ENCODE peak calls at places on chromosomes 16 and 17, in ten cellular contexts. One of them, this sample, is unnamed.

GRCh38 chr16:3038896-3039295 is 2.2 kb upstream of the BICDL2 start:
- DNase-seq in fibroblast of the aortic adventitia: no peak
- DNase-seq in sigmoid colon: no peak
- DNase-seq in endothelial cell: no peak
- DNase-seq in HT1080: no peak
- DNase-seq in mucosa of gallbladder: no peak
- DNase-seq in CD4-positive, alpha-beta memory T cell: no peak
- DNase-seq in astrocyte of the hippocampus: no peak
- DNase-seq in lung: no peak
- DNase-seq in ELR: no peak
- DNase-seq in this sample: no peak

GRCh38 chr16:26816885-26817571 is 249.7 kb upstream of the C16orf82 start:
- DNase-seq in astrocyte of the hippocampus: no peak
- DNase-seq in CD4-positive, alpha-beta memory T cell: no peak
- DNase-seq in endothelial cell: no peak
- DNase-seq in ELR: peak; percentile 61
- DNase-seq in mucosa of gallbladder: no peak
- DNase-seq in HT1080: peak; percentile 82
- DNase-seq in fibroblast of the aortic adventitia: no peak
- DNase-seq in sigmoid colon: no peak
- DNase-seq in lung: no peak
- DNase-seq in this sample: no peak

GRCh38 chr16:19696312-19696711 is 21.7 kb downstream of the KNOP1 start:
- DNase-seq in fibroblast of the aortic adventitia: peak; percentile 94
- DNase-seq in mucosa of gallbladder: peak; percentile 86
- DNase-seq in CD4-positive, alpha-beta memory T cell: peak; percentile 65
- DNase-seq in astrocyte of the hippocampus: peak; percentile 96
- DNase-seq in HT1080: peak; percentile 83
- DNase-seq in endothelial cell: no peak
- DNase-seq in ELR: peak; percentile 73
- DNase-seq in lung: peak; percentile 78
- DNase-seq in sigmoid colon: peak; percentile 90
- DNase-seq in this sample: no peak

GRCh38 chr17:9676742-9677387 is 31.5 kb downstream of the USP43 start:
- DNase-seq in endothelial cell: no peak
- DNase-seq in ELR: peak; percentile 83
- DNase-seq in mucosa of gallbladder: no peak
- DNase-seq in sigmoid colon: no peak
- DNase-seq in HT1080: peak; percentile 97
- DNase-seq in CD4-positive, alpha-beta memory T cell: no peak
- DNase-seq in astrocyte of the hippocampus: peak; percentile 77
- DNase-seq in lung: no peak
- DNase-seq in fibroblast of the aortic adventitia: no peak
- DNase-seq in this sample: no peak

GRCh38 chr16:57358527-57359095 is at the start of gene CCL22:
- DNase-seq in ELR: no peak
- DNase-seq in astrocyte of the hippocampus: no peak
- DNase-seq in HT1080: no peak
- DNase-seq in sigmoid colon: no peak
- DNase-seq in lung: no peak
- DNase-seq in mucosa of gallbladder: no peak
- DNase-seq in CD4-positive, alpha-beta memory T cell: no peak
- DNase-seq in fibroblast of the aortic adventitia: no peak
- DNase-seq in endothelial cell: no peak
- DNase-seq in this sample: no peak

GRCh38 chr17:7313028-7313889 is 1.9 kb downstream of the GPS2 start:
- DNase-seq in sigmoid colon: no peak
- DNase-seq in astrocyte of the hippocampus: no peak
- DNase-seq in fibroblast of the aortic adventitia: no peak
- DNase-seq in mucosa of gallbladder: no peak
- DNase-seq in endothelial cell: no peak
- DNase-seq in ELR: peak; percentile 67
- DNase-seq in CD4-positive, alpha-beta memory T cell: no peak
- DNase-seq in lung: no peak
- DNase-seq in HT1080: peak; percentile 58
- DNase-seq in this sample: no peak

GRCh38 chr17:40425741-40426140 is 8.0 kb upstream of the TOP2A start:
- DNase-seq in astrocyte of the hippocampus: no peak
- DNase-seq in fibroblast of the aortic adventitia: no peak
- DNase-seq in endothelial cell: no peak
- DNase-seq in CD4-positive, alpha-beta memory T cell: no peak
- DNase-seq in sigmoid colon: no peak
- DNase-seq in lung: no peak
- DNase-seq in HT1080: no peak
- DNase-seq in ELR: no peak
- DNase-seq in mucosa of gallbladder: no peak
- DNase-seq in this sample: no peak

GRCh38 chr16:30054959-30055553 is 10.5 kb upstream of the ALDOA start:
- DNase-seq in HT1080: no peak
- DNase-seq in astrocyte of the hippocampus: no peak
- DNase-seq in CD4-positive, alpha-beta memory T cell: peak; percentile 44
- DNase-seq in sigmoid colon: no peak
- DNase-seq in mucosa of gallbladder: peak; percentile 41
- DNase-seq in lung: no peak
- DNase-seq in ELR: peak; percentile 53
- DNase-seq in fibroblast of the aortic adventitia: no peak
- DNase-seq in endothelial cell: peak; percentile 76
- DNase-seq in this sample: peak; percentile 75

GRCh38 chr17:45313927-45314760 is 2.7 kb downstream of the MAP3K14 start:
- DNase-seq in HT1080: no peak
- DNase-seq in lung: no peak
- DNase-seq in sigmoid colon: no peak
- DNase-seq in mucosa of gallbladder: no peak
- DNase-seq in endothelial cell: no peak
- DNase-seq in CD4-positive, alpha-beta memory T cell: no peak
- DNase-seq in fibroblast of the aortic adventitia: no peak
- DNase-seq in ELR: no peak
- DNase-seq in astrocyte of the hippocampus: no peak
- DNase-seq in this sample: no peak

GRCh38 chr16:83797013-83797412 is 10.8 kb upstream of the HSBP1 start:
- DNase-seq in mucosa of gallbladder: no peak
- DNase-seq in lung: no peak
- DNase-seq in CD4-positive, alpha-beta memory T cell: no peak
- DNase-seq in fibroblast of the aortic adventitia: no peak
- DNase-seq in ELR: no peak
- DNase-seq in astrocyte of the hippocampus: no peak
- DNase-seq in endothelial cell: no peak
- DNase-seq in HT1080: no peak
- DNase-seq in sigmoid colon: no peak
- DNase-seq in this sample: no peak

GRCh38 chr17:67639555-67639954 is 78.2 kb upstream of the NOL11 start:
- DNase-seq in CD4-positive, alpha-beta memory T cell: no peak
- DNase-seq in endothelial cell: no peak
- DNase-seq in ELR: no peak
- DNase-seq in sigmoid colon: no peak
- DNase-seq in mucosa of gallbladder: peak; percentile 50
- DNase-seq in HT1080: no peak
- DNase-seq in fibroblast of the aortic adventitia: no peak
- DNase-seq in lung: no peak
- DNase-seq in astrocyte of the hippocampus: no peak
- DNase-seq in this sample: no peak

GRCh38 chr17:48779421-48779820 is 37.6 kb downstream of the TTLL6 start:
- DNase-seq in sigmoid colon: no peak
- DNase-seq in HT1080: no peak
- DNase-seq in mucosa of gallbladder: no peak
- DNase-seq in fibroblast of the aortic adventitia: no peak
- DNase-seq in endothelial cell: no peak
- DNase-seq in lung: no peak
- DNase-seq in CD4-positive, alpha-beta memory T cell: no peak
- DNase-seq in ELR: no peak
- DNase-seq in astrocyte of the hippocampus: no peak
- DNase-seq in this sample: no peak

GRCh38 chr16:15782573-15783365 is 74.1 kb downstream of the MYH11 start:
- DNase-seq in ELR: peak; percentile 22
- DNase-seq in mucosa of gallbladder: no peak
- DNase-seq in sigmoid colon: no peak
- DNase-seq in CD4-positive, alpha-beta memory T cell: no peak
- DNase-seq in astrocyte of the hippocampus: peak; percentile 45
- DNase-seq in lung: no peak
- DNase-seq in fibroblast of the aortic adventitia: no peak
- DNase-seq in endothelial cell: no peak
- DNase-seq in HT1080: peak; percentile 16
- DNase-seq in this sample: no peak

GRCh38 chr17:75109407-75110236 is at the start of gene ARMC7:
- DNase-seq in ELR: peak; percentile 89
- DNase-seq in lung: peak; percentile 93
- DNase-seq in astrocyte of the hippocampus: peak; percentile 95
- DNase-seq in HT1080: peak; percentile 82
- DNase-seq in sigmoid colon: peak; percentile 94
- DNase-seq in mucosa of gallbladder: peak; percentile 91
- DNase-seq in endothelial cell: peak; percentile 89
- DNase-seq in CD4-positive, alpha-beta memory T cell: peak; percentile 88
- DNase-seq in fibroblast of the aortic adventitia: peak; percentile 72
- DNase-seq in this sample: peak; percentile 81

GRCh38 chr16:4435668-4436067 is 10.0 kb downstream of the DNAJA3 start:
- DNase-seq in CD4-positive, alpha-beta memory T cell: no peak
- DNase-seq in HT1080: no peak
- DNase-seq in fibroblast of the aortic adventitia: peak; percentile 21
- DNase-seq in ELR: no peak
- DNase-seq in sigmoid colon: no peak
- DNase-seq in mucosa of gallbladder: no peak
- DNase-seq in endothelial cell: no peak
- DNase-seq in lung: no peak
- DNase-seq in astrocyte of the hippocampus: peak; percentile 10
- DNase-seq in this sample: no peak

GRCh38 chr17:34670618-34671017 is 91.2 kb downstream of the TMEM132E start:
- DNase-seq in lung: no peak
- DNase-seq in mucosa of gallbladder: no peak
- DNase-seq in CD4-positive, alpha-beta memory T cell: no peak
- DNase-seq in endothelial cell: no peak
- DNase-seq in astrocyte of the hippocampus: no peak
- DNase-seq in sigmoid colon: no peak
- DNase-seq in ELR: no peak
- DNase-seq in fibroblast of the aortic adventitia: no peak
- DNase-seq in HT1080: no peak
- DNase-seq in this sample: no peak

GRCh38 chr17:51166987-51167931 is 1.0 kb downstream of the NME2 start:
- DNase-seq in fibroblast of the aortic adventitia: peak; percentile 31
- DNase-seq in sigmoid colon: no peak
- DNase-seq in endothelial cell: peak; percentile 79
- DNase-seq in astrocyte of the hippocampus: peak; percentile 78
- DNase-seq in HT1080: peak; percentile 58
- DNase-seq in ELR: peak; percentile 73
- DNase-seq in lung: peak; percentile 40
- DNase-seq in mucosa of gallbladder: peak; percentile 19
- DNase-seq in CD4-positive, alpha-beta memory T cell: peak; percentile 66
- DNase-seq in this sample: peak; percentile 93

GRCh38 chr17:60231234-60231633 is 81.5 kb downstream of the CA4 start:
- DNase-seq in lung: no peak
- DNase-seq in fibroblast of the aortic adventitia: peak; percentile 51
- DNase-seq in HT1080: no peak
- DNase-seq in mucosa of gallbladder: no peak
- DNase-seq in sigmoid colon: no peak
- DNase-seq in astrocyte of the hippocampus: peak; percentile 39
- DNase-seq in endothelial cell: no peak
- DNase-seq in ELR: peak; percentile 61
- DNase-seq in CD4-positive, alpha-beta memory T cell: no peak
- DNase-seq in this sample: peak; percentile 74

GRCh38 chr17:79713391-79713790 is 17.4 kb upstream of the ENPP7 start:
- DNase-seq in mucosa of gallbladder: no peak
- DNase-seq in sigmoid colon: no peak
- DNase-seq in lung: no peak
- DNase-seq in fibroblast of the aortic adventitia: no peak
- DNase-seq in endothelial cell: no peak
- DNase-seq in ELR: no peak
- DNase-seq in HT1080: no peak
- DNase-seq in astrocyte of the hippocampus: no peak
- DNase-seq in CD4-positive, alpha-beta memory T cell: no peak
- DNase-seq in this sample: no peak

GRCh38 chr17:73342057-73342522 is 30.3 kb upstream of the CDC42EP4 start:
- DNase-seq in HT1080: peak; percentile 86
- DNase-seq in sigmoid colon: peak; percentile 98
- DNase-seq in lung: peak; percentile 49
- DNase-seq in fibroblast of the aortic adventitia: peak; percentile 91
- DNase-seq in mucosa of gallbladder: peak; percentile 75
- DNase-seq in CD4-positive, alpha-beta memory T cell: no peak
- DNase-seq in astrocyte of the hippocampus: peak; percentile 98
- DNase-seq in endothelial cell: peak; percentile 41
- DNase-seq in ELR: peak; percentile 62
- DNase-seq in this sample: no peak

GRCh38 chr17:76365256-76365903 is 11.7 kb upstream of the PRPSAP1 start:
- DNase-seq in fibroblast of the aortic adventitia: no peak
- DNase-seq in HT1080: no peak
- DNase-seq in astrocyte of the hippocampus: no peak
- DNase-seq in endothelial cell: no peak
- DNase-seq in mucosa of gallbladder: no peak
- DNase-seq in ELR: peak; percentile 62
- DNase-seq in lung: no peak
- DNase-seq in sigmoid colon: no peak
- DNase-seq in CD4-positive, alpha-beta memory T cell: no peak
- DNase-seq in this sample: no peak

GRCh38 chr17:37698132-37698615 is 46.7 kb downstream of the HNF1B start:
- DNase-seq in astrocyte of the hippocampus: peak; percentile 43
- DNase-seq in ELR: peak; percentile 76
- DNase-seq in endothelial cell: no peak
- DNase-seq in sigmoid colon: no peak
- DNase-seq in fibroblast of the aortic adventitia: no peak
- DNase-seq in HT1080: peak; percentile 79
- DNase-seq in lung: no peak
- DNase-seq in mucosa of gallbladder: no peak
- DNase-seq in CD4-positive, alpha-beta memory T cell: no peak
- DNase-seq in this sample: peak; percentile 29

GRCh38 chr17:77619851-77620250 is 338.7 kb upstream of the TNRC6C start:
- DNase-seq in endothelial cell: no peak
- DNase-seq in lung: no peak
- DNase-seq in sigmoid colon: peak; percentile 7
- DNase-seq in HT1080: no peak
- DNase-seq in ELR: peak; percentile 87
- DNase-seq in fibroblast of the aortic adventitia: peak; percentile 27
- DNase-seq in mucosa of gallbladder: no peak
- DNase-seq in astrocyte of the hippocampus: peak; percentile 74
- DNase-seq in CD4-positive, alpha-beta memory T cell: no peak
- DNase-seq in this sample: no peak